ENCODE peak calls at places on chromosome 9, in six cellular contexts. B is BJ, I is ovary, E is endodermal cell, O is IMR-90, M is left ventricle myocardium inferior. N is an unnamed sample. For H3K36me3, the result is how much of the 10 kb centered on the place peaks cover.

GRCh38 chr9:99555792-99556191 is 265.9 kb upstream of the NR4A3 start:
- DNase-seq in B (no peak), E (no peak), O (no peak), I (no peak), M (no peak), N (no peak)

GRCh38 chr9:119003218-119003617 is 366.0 kb downstream of the BRINP1 start:
- DNase-seq in B (peak), M (no peak), O (peak), E (no peak), I (no peak), N (no peak)

GRCh38 chr9:21031091-21031817 is at the start of gene HACD4:
- DNase-seq in O (peak), M (peak), I (peak), E (peak), B (no peak), N (no peak)

GRCh38 chr9:135502168-135502872 is 1.8 kb downstream of the MRPS2 start:
- DNase-seq in E (no peak), M (no peak), B (no peak), I (no peak), O (no peak), N (no peak)

GRCh38 chr9:19271081-19271480 is 40.6 kb downstream of the DENND4C start:
- DNase-seq in B (no peak), O (no peak), M (no peak), E (no peak), I (no peak), N (no peak)

GRCh38 chr9:419571-420156 is 205.0 kb downstream of the DOCK8 start:
- DNase-seq in E (no peak), I (no peak), M (no peak), O (no peak), B (peak), N (no peak)

GRCh38 chr9:125752070-125752628 is 5.0 kb downstream of the PBX3 start:
- DNase-seq in M (no peak), I (no peak), B (no peak), E (no peak), O (no peak), N (no peak)

GRCh38 chr9:113589890-113590289 is 126.4 kb downstream of the RGS3 start:
- DNase-seq in O (peak), E (no peak), M (no peak), B (no peak), I (no peak), N (no peak)

GRCh38 chr9:106888992-106889631 is 26.1 kb downstream of the ZNF462 start:
- DNase-seq in E (no peak), B (no peak), M (no peak), O (no peak), I (no peak), N (no peak)

GRCh38 chr9:108047264-108047663 is 557.7 kb upstream of the KLF4 start:
- DNase-seq in M (no peak), I (no peak), B (no peak), O (peak), E (no peak), N (no peak)

GRCh38 chr9:130058887-130059286 is 5.2 kb downstream of the GPR107 start:
- DNase-seq in O (peak), B (no peak), M (no peak), E (no peak), I (no peak), N (no peak)

GRCh38 chr9:32463500-32463899 is 62.5 kb downstream of the RIGI start:
- DNase-seq in O (no peak), I (no peak), E (no peak), M (no peak), B (no peak), N (no peak)

GRCh38 chr9:93110400-93110855 is 14.4 kb downstream of the CARD19 start:
- DNase-seq in B (no peak), M (no peak), I (peak), E (peak), O (no peak), N (no peak)

GRCh38 chr9:93111371-93112115 is 15.5 kb downstream of the CARD19 start:
- DNase-seq in O (peak), E (peak), I (peak), M (peak), B (no peak), N (no peak)

GRCh38 chr9:93111001-93111370 is 15.0 kb downstream of the CARD19 start:
- DNase-seq in I (no peak), M (no peak), E (peak), B (no peak), O (no peak), N (no peak)

GRCh38 chr9:93112864-93113389 is 16.9 kb downstream of the CARD19 start:
- DNase-seq in I (peak), M (peak), E (peak), O (no peak), B (no peak), N (no peak)

GRCh38 chr9:93112116-93112863 is 16.3 kb downstream of the CARD19 start:
- DNase-seq in M (peak), E (peak), I (peak), O (no peak), B (no peak), N (no peak)
- H3K36me3 ChIP-seq in M (under half), E (under half), I (under half), O (under half), B (under half), N (under half)

DNA sequence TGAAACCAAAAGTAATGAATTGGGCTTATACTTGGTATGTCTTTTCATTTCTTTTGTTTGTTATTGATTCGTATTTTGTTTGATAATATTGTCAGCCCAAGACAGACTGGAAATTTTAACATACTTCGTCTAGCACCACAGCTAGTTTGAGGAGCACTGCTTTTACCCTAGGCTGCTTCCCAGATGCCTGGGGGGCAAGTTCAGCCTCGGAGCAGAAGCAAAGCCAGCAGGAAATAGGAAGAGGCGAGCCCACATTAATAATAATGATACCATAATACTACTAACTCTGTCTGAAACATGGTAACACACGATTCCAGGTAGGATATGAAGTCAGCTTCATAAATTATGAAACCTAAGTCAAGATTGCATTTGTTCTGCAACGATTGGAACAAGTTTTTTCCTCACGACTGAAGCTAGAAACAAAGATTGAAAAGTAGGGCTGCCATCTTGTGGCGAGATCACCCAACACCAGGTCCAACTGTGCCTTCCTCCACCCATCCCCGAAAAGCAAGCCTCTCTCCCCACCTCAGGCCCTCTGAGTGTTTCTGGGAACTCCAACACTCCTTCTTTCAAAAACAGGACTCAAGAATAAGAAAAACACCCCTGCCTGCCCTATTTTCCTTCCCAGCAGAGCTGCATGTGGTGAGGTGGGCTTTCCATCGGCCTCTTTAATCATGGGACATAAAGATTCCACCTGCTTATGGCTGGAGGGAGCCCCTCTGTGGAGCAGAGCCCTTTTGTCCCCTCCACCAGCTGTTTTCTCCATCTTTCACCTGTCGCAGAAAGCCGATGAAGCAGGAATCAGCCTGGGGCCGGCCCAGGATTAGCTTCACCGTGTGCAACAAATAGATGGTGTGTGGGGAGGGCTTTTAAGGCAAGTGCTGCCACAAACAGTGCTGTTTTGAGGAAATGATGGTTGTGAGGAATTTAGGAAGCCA is 236.3 kb downstream of the CAAP1 start:
- DNase-seq in E (peak), O (peak), I (no peak), M (no peak), B (no peak), N (no peak)
- H3K4me3 ChIP-seq in E (no peak), O (no peak), I (no peak), M (no peak), B (no peak), N (peak)

DNA sequence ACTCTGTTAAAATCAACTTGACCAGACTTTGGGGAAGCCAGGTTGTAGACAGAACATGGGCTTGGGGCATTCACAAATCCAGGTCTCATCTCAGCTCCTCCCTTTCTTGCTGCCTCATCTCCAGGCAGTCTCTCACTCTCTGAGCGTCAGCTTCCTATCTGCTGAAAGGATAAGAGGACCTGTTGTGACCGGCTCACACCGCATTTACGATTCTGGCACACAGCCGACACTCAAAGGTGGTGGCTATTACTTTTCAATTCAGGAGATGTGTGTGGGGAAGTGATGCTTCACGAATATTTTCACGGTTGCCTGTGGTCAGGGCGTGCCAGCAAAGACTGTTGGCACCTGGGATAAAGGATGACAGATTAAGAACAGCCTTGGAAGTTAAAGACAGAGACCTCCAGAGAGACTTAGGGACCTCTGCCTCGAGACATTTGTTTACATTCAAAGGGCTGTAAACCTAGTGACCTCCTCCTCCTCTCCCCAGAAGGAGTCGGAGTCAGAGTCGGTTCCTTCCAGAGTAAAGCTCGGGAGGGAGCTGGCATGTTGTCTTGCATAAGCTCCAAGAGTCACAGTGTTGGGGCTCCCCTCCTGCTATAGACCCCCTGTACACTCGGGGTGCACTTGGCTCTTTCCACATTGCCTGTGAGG is 83.2 kb downstream of the AK8 start:
- DNase-seq in O (no peak), M (no peak), B (no peak), I (no peak), E (peak), N (no peak)
- TF ChIP-seq CTCF in O (no peak), M (no peak), B (no peak), I (no peak), E (no peak), N (no peak)

DNA sequence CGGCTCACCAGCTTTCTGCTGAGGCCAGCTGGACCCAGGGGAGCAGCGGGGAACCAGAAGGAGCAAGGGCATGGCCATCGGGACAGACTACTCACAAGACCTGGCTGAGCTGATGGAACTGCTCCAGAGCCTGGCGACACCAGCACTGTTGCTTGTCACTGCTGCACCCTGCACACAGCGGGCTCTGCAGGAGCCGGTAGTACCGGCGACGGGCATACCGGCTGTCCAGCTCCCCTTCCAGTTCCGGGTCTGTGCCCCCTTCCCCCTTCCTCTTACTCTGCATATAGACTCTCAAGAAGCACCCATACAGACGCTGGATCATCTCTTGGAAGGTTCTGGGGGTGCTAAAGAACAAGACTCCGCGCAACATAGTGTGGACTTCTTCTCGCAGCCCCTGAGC is 974 bp downstream of the ANAPC2 start:
- DNase-seq in M (no peak), E (no peak), B (no peak), I (no peak), O (no peak), N (no peak)
- H3K36me3 ChIP-seq in M (half or more), E (under half), B (under half), I (under half), O (half or more), N (under half)

DNA sequence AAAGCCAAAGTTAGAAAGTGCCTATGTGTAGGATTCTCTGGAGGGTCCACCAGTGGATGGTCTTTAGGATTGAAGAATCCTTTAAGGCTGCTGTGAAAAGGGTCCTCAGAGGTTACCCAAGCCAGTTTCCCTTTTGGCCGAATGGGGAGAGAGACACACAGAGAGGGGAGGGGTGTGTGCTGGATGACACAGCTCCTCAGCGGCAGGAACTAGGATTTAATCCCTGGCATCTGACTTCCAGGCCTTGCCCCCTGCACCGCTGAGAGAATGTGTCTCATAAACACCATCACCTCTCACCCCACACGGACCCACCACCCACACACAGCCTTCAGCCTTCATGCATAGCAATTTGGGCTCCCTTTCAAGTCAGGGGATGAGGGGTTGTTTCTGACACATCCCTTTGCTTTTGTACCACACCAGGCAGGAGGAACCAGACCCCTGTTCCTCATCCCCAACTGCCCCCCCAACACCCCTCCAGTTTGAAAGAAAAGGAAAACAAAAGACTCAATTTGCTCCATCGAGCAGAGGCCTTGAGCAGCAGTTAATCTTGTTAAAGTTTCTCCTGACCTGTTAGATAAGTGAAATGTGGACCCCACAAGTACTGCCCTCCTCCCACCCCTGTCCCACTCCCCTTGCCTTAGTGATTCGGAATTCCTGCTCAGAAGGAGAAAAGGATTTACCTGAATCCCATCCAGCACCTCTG is 4.0 kb downstream of the PAPPA start:
- DNase-seq in M (no peak), E (peak), B (no peak), O (peak), I (peak), N (no peak)
- H3K4me3 ChIP-seq in M (peak), E (no peak), B (peak), O (peak), I (no peak), N (peak)

DNA sequence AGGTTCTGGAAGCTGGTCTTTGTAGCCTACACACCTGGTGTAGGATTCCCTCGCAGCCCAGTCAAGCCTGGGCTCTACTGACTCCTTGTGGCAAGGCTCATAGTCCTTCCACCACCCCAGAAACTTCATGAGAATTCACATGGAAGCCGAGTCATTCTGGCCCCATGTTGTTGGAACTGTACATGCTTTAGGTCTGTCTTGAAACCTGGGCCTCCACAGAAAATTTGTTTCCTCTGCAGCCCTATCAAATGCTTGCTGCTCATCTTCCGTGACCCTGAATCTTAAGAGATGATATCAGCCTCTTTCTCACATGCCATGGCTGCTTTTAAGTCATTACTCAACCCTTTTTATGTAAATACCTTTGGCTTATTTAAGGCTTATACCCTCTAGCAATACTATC is 113.4 kb upstream of the GRHPR start:
- DNase-seq in I (no peak), E (peak), B (peak), M (no peak), O (peak), N (no peak)
- TF ChIP-seq CTCF in I (no peak), E (peak), B (peak), M (no peak), O (peak), N (no peak)

DNA sequence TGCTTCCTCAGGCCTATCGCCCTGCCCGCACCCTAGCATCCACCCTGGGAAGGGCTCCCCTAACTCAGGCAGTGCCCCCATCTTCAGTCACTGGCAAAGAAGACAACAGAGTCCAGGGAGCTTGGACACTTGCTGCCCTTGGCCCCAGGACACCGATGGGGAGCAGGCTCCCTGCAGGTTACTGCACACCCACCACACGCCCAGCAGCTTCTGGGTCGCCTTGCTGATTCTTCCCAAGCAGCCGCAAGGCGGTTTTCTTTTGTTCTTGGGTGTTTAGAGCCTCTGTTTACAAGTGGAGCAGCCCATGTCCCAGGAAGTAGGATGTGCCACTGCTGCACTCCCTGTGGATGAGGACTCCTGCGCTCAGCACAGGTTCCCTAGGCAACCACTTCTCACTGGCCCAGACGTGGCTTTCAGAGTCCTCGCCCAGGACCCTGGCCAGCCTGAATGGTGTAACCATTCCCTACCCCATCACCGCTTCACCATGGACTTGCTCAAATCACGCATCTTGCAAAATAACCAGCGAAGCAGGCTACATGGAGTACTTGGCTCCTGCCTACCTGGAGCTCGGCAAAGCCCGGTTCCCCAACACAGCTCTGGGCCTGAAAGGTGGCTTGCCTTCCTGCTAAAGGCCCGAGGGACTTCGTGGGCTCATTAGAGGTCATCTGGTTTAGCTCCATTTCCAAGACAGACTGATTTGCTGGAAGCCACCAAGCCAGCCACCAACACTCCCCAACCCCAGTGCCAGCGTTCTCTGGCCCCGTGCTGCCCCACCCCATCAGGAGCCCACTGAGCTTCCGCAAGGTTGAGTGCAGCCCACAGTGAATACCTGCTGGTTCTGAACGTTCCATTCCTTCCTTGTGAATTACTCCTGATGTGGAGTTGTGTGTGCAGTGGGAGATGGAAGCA is 60.0 kb downstream of the PSMB7 start:
- DNase-seq in E (peak), O (no peak), I (no peak), M (no peak), B (no peak), N (no peak)
- H3K36me3 ChIP-seq in E (half or more), O (half or more), I (under half), M (half or more), B (under half), N (under half)

GRCh38 chr9:109213300-109214121 is 46.5 kb upstream of the FRRS1L start:
- DNase-seq in E (no peak), O (no peak), M (peak), B (no peak), I (no peak), N (no peak)

GRCh38 chr9:109214414-109214813 is 47.4 kb upstream of the FRRS1L start:
- DNase-seq in B (no peak), O (no peak), M (no peak), I (no peak), E (no peak), N (no peak)

DNA sequence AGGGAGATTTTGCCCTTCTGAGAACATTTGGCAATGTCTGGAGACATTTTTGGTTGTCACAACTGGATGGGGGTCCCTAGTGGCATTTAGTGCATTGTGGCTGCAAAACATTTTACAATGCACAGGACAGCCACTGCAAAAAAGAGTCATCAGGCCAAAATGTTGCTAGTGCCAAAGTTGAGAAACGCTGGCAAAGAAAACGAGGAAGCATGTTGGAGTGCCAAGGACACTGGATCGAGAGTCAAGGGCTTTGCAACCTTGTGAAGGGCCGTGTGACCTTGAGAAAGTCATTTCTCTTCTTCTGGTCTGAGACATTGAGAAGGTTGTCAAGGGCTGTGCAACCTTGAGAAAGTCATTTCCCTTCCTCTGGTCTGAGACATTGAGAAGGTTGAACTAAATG is 45.7 kb upstream of the FRRS1L start:
- DNase-seq in I (no peak), M (no peak), E (no peak), B (no peak), O (no peak), N (no peak)
- H3K4me3 ChIP-seq in I (no peak), M (no peak), E (no peak), B (no peak), O (no peak), N (no peak)

N was measured in thoracic aorta.